ENCODE peak calls at places on chromosomes 13 and 19, in six cellular contexts. One of them, this sample, is unnamed.

GRCh38 chr13:97340399-97340798 is 93.6 kb upstream of the RAP2A start:
- DNase-seq in neural crest cell: no peak
- DNase-seq in BJ: no peak
- DNase-seq in CD8-positive, alpha-beta T cell: no peak
- DNase-seq in cerebellar cortex: no peak
- DNase-seq in mucosa of gallbladder: no peak
- DNase-seq in this sample: no peak

GRCh38 chr13:34308725-34309124 is 490.8 kb downstream of the RFC3 start:
- DNase-seq in neural crest cell: no peak
- DNase-seq in mucosa of gallbladder: no peak
- DNase-seq in cerebellar cortex: no peak
- DNase-seq in CD8-positive, alpha-beta T cell: no peak
- DNase-seq in BJ: peak; percentile 80
- DNase-seq in this sample: no peak

GRCh38 chr13:39688699-39689405 is 33.4 kb downstream of the COG6 start:
- DNase-seq in mucosa of gallbladder: no peak
- DNase-seq in CD8-positive, alpha-beta T cell: no peak
- DNase-seq in BJ: peak; percentile 9
- DNase-seq in cerebellar cortex: no peak
- DNase-seq in neural crest cell: no peak
- DNase-seq in this sample: no peak

GRCh38 chr19:2711937-2712205 is 9.3 kb downstream of the DIRAS1 start:
- DNase-seq in CD8-positive, alpha-beta T cell: no peak
- DNase-seq in BJ: no peak
- DNase-seq in mucosa of gallbladder: no peak
- DNase-seq in neural crest cell: no peak
- DNase-seq in cerebellar cortex: no peak
- DNase-seq in this sample: no peak

GRCh38 chr19:39677931-39678889 is 22.5 kb downstream of the LGALS16 start:
- DNase-seq in CD8-positive, alpha-beta T cell: no peak
- DNase-seq in cerebellar cortex: no peak
- DNase-seq in neural crest cell: no peak
- DNase-seq in BJ: no peak
- DNase-seq in mucosa of gallbladder: peak; percentile 23
- DNase-seq in this sample: no peak

GRCh38 chr13:104984296-104984818 is 1551.1 kb downstream of the EFNB2 start:
- DNase-seq in BJ: no peak
- DNase-seq in cerebellar cortex: peak; percentile 91
- DNase-seq in neural crest cell: no peak
- DNase-seq in CD8-positive, alpha-beta T cell: peak; percentile 10
- DNase-seq in mucosa of gallbladder: peak; percentile 17
- DNase-seq in this sample: no peak

GRCh38 chr13:29481603-29482002 is 113.9 kb downstream of the SLC7A1 start:
- DNase-seq in cerebellar cortex: no peak
- DNase-seq in CD8-positive, alpha-beta T cell: no peak
- DNase-seq in neural crest cell: no peak
- DNase-seq in BJ: no peak
- DNase-seq in mucosa of gallbladder: no peak
- DNase-seq in this sample: no peak

GRCh38 chr13:102567857-102568256 is 28.9 kb upstream of the TPP2 start:
- DNase-seq in CD8-positive, alpha-beta T cell: no peak
- DNase-seq in mucosa of gallbladder: no peak
- DNase-seq in cerebellar cortex: no peak
- DNase-seq in neural crest cell: no peak
- DNase-seq in BJ: no peak
- DNase-seq in this sample: no peak

GRCh38 chr19:33777351-33777750 is 19.3 kb upstream of the KCTD15 start:
- DNase-seq in mucosa of gallbladder: no peak
- DNase-seq in BJ: no peak
- DNase-seq in neural crest cell: no peak
- DNase-seq in CD8-positive, alpha-beta T cell: no peak
- DNase-seq in cerebellar cortex: no peak
- DNase-seq in this sample: no peak